ENCODE peak calls at places on chromosome 14, in ten cellular contexts. One of them, this sample, is unnamed.
A peak's percentile ranks its signal among the peaks of the same experiment; 100 is the strongest.

GRCh38 chr14:96683575-96684289 is 113.5 kb upstream of the VRK1 start:
- DNase-seq in sigmoid colon: no peak
- DNase-seq in RWPE2: no peak
- DNase-seq in HepG2: no peak
- DNase-seq in cardiac muscle cell: no peak
- DNase-seq in adipocyte: no peak
- DNase-seq in heart left ventricle: no peak
- DNase-seq in fibroblast of lung: no peak
- DNase-seq in neural progenitor cell: no peak
- DNase-seq in CD8-positive, alpha-beta T cell: no peak
- DNase-seq in this sample: no peak

GRCh38 chr14:67943947-67944346 is 124.4 kb downstream of the RAD51B start:
- DNase-seq in cardiac muscle cell: peak; percentile 87
- DNase-seq in heart left ventricle: peak; percentile 70
- DNase-seq in CD8-positive, alpha-beta T cell: peak; percentile 50
- DNase-seq in HepG2: peak; percentile 73
- DNase-seq in neural progenitor cell: peak; percentile 92
- DNase-seq in sigmoid colon: peak; percentile 94
- DNase-seq in adipocyte: peak; percentile 97
- DNase-seq in fibroblast of lung: peak; percentile 92
- DNase-seq in RWPE2: no peak
- DNase-seq in this sample: no peak

GRCh38 chr14:102540310-102541028 is 30.9 kb upstream of the ANKRD9 start:
- DNase-seq in neural progenitor cell: peak; percentile 23
- DNase-seq in HepG2: peak; percentile 80
- DNase-seq in adipocyte: no peak
- DNase-seq in RWPE2: no peak
- DNase-seq in CD8-positive, alpha-beta T cell: no peak
- DNase-seq in heart left ventricle: no peak
- DNase-seq in cardiac muscle cell: no peak
- DNase-seq in fibroblast of lung: peak; percentile 48
- DNase-seq in sigmoid colon: no peak
- DNase-seq in this sample: no peak

GRCh38 chr14:76942288-76942778 is 86.2 kb downstream of the IRF2BPL start:
- DNase-seq in sigmoid colon: no peak
- DNase-seq in heart left ventricle: no peak
- DNase-seq in cardiac muscle cell: no peak
- DNase-seq in neural progenitor cell: no peak
- DNase-seq in RWPE2: no peak
- DNase-seq in HepG2: no peak
- DNase-seq in adipocyte: no peak
- DNase-seq in CD8-positive, alpha-beta T cell: no peak
- DNase-seq in fibroblast of lung: no peak
- DNase-seq in this sample: no peak

GRCh38 chr14:102225386-102225785 is 79.6 kb downstream of the MOK start:
- DNase-seq in fibroblast of lung: no peak
- DNase-seq in heart left ventricle: no peak
- DNase-seq in neural progenitor cell: no peak
- DNase-seq in sigmoid colon: no peak
- DNase-seq in CD8-positive, alpha-beta T cell: no peak
- DNase-seq in RWPE2: no peak
- DNase-seq in cardiac muscle cell: no peak
- DNase-seq in HepG2: no peak
- DNase-seq in adipocyte: no peak
- DNase-seq in this sample: no peak

GRCh38 chr14:25308244-25308643 is 258.3 kb upstream of the STXBP6 start:
- DNase-seq in CD8-positive, alpha-beta T cell: no peak
- DNase-seq in adipocyte: no peak
- DNase-seq in neural progenitor cell: no peak
- DNase-seq in heart left ventricle: no peak
- DNase-seq in RWPE2: no peak
- DNase-seq in cardiac muscle cell: no peak
- DNase-seq in HepG2: peak; percentile 23
- DNase-seq in fibroblast of lung: no peak
- DNase-seq in sigmoid colon: no peak
- DNase-seq in this sample: no peak

GRCh38 chr14:79500489-79500888 is 710.8 kb downstream of the DIO2 start:
- DNase-seq in adipocyte: no peak
- DNase-seq in RWPE2: no peak
- DNase-seq in neural progenitor cell: no peak
- DNase-seq in HepG2: no peak
- DNase-seq in sigmoid colon: no peak
- DNase-seq in cardiac muscle cell: no peak
- DNase-seq in fibroblast of lung: no peak
- DNase-seq in CD8-positive, alpha-beta T cell: no peak
- DNase-seq in heart left ventricle: no peak
- DNase-seq in this sample: no peak

GRCh38 chr14:60803871-60804270 is 69.3 kb downstream of the MNAT1 start:
- DNase-seq in heart left ventricle: no peak
- DNase-seq in neural progenitor cell: no peak
- DNase-seq in CD8-positive, alpha-beta T cell: no peak
- DNase-seq in cardiac muscle cell: no peak
- DNase-seq in fibroblast of lung: no peak
- DNase-seq in HepG2: no peak
- DNase-seq in adipocyte: no peak
- DNase-seq in sigmoid colon: no peak
- DNase-seq in RWPE2: no peak
- DNase-seq in this sample: no peak

GRCh38 chr14:65880507-65880906 is 468.0 kb downstream of the FUT8 start:
- DNase-seq in cardiac muscle cell: no peak
- DNase-seq in HepG2: no peak
- DNase-seq in adipocyte: no peak
- DNase-seq in RWPE2: no peak
- DNase-seq in CD8-positive, alpha-beta T cell: no peak
- DNase-seq in heart left ventricle: no peak
- DNase-seq in neural progenitor cell: no peak
- DNase-seq in sigmoid colon: no peak
- DNase-seq in fibroblast of lung: no peak
- DNase-seq in this sample: no peak

GRCh38 chr14:24146978-24147760 is at the start of gene RNF31:
- DNase-seq in fibroblast of lung: peak; percentile 99
- DNase-seq in HepG2: peak; percentile 100
- DNase-seq in neural progenitor cell: peak; percentile 99
- DNase-seq in adipocyte: peak; percentile 99
- DNase-seq in CD8-positive, alpha-beta T cell: peak; percentile 97
- DNase-seq in cardiac muscle cell: peak; percentile 99
- DNase-seq in heart left ventricle: peak; percentile 99
- DNase-seq in sigmoid colon: peak; percentile 100
- DNase-seq in RWPE2: peak; percentile 100
- DNase-seq in this sample: peak; percentile 90

GRCh38 chr14:23172096-23172495 is 11.4 kb downstream of the SLC7A8 start:
- DNase-seq in HepG2: no peak
- DNase-seq in CD8-positive, alpha-beta T cell: no peak
- DNase-seq in sigmoid colon: no peak
- DNase-seq in heart left ventricle: no peak
- DNase-seq in adipocyte: no peak
- DNase-seq in RWPE2: no peak
- DNase-seq in neural progenitor cell: no peak
- DNase-seq in fibroblast of lung: no peak
- DNase-seq in cardiac muscle cell: no peak
- DNase-seq in this sample: no peak

GRCh38 chr14:77158175-77158908 is 16.8 kb upstream of the ZDHHC22 start:
- DNase-seq in HepG2: no peak
- DNase-seq in RWPE2: no peak
- DNase-seq in fibroblast of lung: peak; percentile 61
- DNase-seq in sigmoid colon: peak; percentile 76
- DNase-seq in cardiac muscle cell: peak; percentile 31
- DNase-seq in adipocyte: peak; percentile 85
- DNase-seq in CD8-positive, alpha-beta T cell: no peak
- DNase-seq in heart left ventricle: peak; percentile 67
- DNase-seq in neural progenitor cell: peak; percentile 87
- DNase-seq in this sample: no peak

GRCh38 chr14:75715926-75716780 is 55.1 kb downstream of the TTLL5 start:
- DNase-seq in RWPE2: no peak
- DNase-seq in adipocyte: peak; percentile 62
- DNase-seq in fibroblast of lung: peak; percentile 88
- DNase-seq in heart left ventricle: no peak
- DNase-seq in CD8-positive, alpha-beta T cell: no peak
- DNase-seq in neural progenitor cell: no peak
- DNase-seq in cardiac muscle cell: no peak
- DNase-seq in HepG2: no peak
- DNase-seq in sigmoid colon: no peak
- DNase-seq in this sample: no peak

GRCh38 chr14:64812412-64812811 is 67.3 kb downstream of the SPTB start:
- DNase-seq in fibroblast of lung: no peak
- DNase-seq in RWPE2: no peak
- DNase-seq in heart left ventricle: no peak
- DNase-seq in CD8-positive, alpha-beta T cell: peak; percentile 31
- DNase-seq in cardiac muscle cell: peak; percentile 20
- DNase-seq in sigmoid colon: no peak
- DNase-seq in HepG2: no peak
- DNase-seq in adipocyte: no peak
- DNase-seq in neural progenitor cell: peak; percentile 43
- DNase-seq in this sample: no peak

GRCh38 chr14:100340454-100340813 is 17.3 kb downstream of the SLC25A47 start:
- DNase-seq in RWPE2: peak; percentile 32
- DNase-seq in adipocyte: no peak
- DNase-seq in neural progenitor cell: no peak
- DNase-seq in fibroblast of lung: no peak
- DNase-seq in HepG2: no peak
- DNase-seq in sigmoid colon: no peak
- DNase-seq in cardiac muscle cell: no peak
- DNase-seq in heart left ventricle: no peak
- DNase-seq in CD8-positive, alpha-beta T cell: no peak
- DNase-seq in this sample: no peak

GRCh38 chr14:45699451-45699850 is 446.4 kb upstream of the MIS18BP1 start:
- DNase-seq in RWPE2: no peak
- DNase-seq in sigmoid colon: no peak
- DNase-seq in CD8-positive, alpha-beta T cell: no peak
- DNase-seq in HepG2: no peak
- DNase-seq in heart left ventricle: no peak
- DNase-seq in neural progenitor cell: no peak
- DNase-seq in fibroblast of lung: no peak
- DNase-seq in adipocyte: no peak
- DNase-seq in cardiac muscle cell: peak; percentile 5
- DNase-seq in this sample: no peak

GRCh38 chr14:69882086-69882864 is 3.1 kb downstream of the SMOC1 start:
- DNase-seq in HepG2: no peak
- DNase-seq in cardiac muscle cell: no peak
- DNase-seq in fibroblast of lung: no peak
- DNase-seq in RWPE2: no peak
- DNase-seq in adipocyte: no peak
- DNase-seq in heart left ventricle: no peak
- DNase-seq in neural progenitor cell: peak; percentile 87
- DNase-seq in sigmoid colon: no peak
- DNase-seq in CD8-positive, alpha-beta T cell: no peak
- DNase-seq in this sample: no peak
- H3K4me3 ChIP-seq in HepG2: peak overlapping the region; percentile 5
- H3K4me3 ChIP-seq in cardiac muscle cell: no peak overlapping the region
- H3K4me3 ChIP-seq in fibroblast of lung: no peak overlapping the region
- H3K4me3 ChIP-seq in RWPE2: no peak overlapping the region
- H3K4me3 ChIP-seq in adipocyte: peak overlapping the region; percentile 89
- H3K4me3 ChIP-seq in heart left ventricle: no peak overlapping the region
- H3K4me3 ChIP-seq in neural progenitor cell: peak overlapping the region; percentile 94
- H3K4me3 ChIP-seq in sigmoid colon: no peak overlapping the region
- H3K4me3 ChIP-seq in CD8-positive, alpha-beta T cell: no peak overlapping the region
- H3K4me3 ChIP-seq in this sample: no peak overlapping the region

GRCh38 chr14:56501909-56502530 is 77.6 kb upstream of the TMEM260 start:
- DNase-seq in RWPE2: no peak
- DNase-seq in sigmoid colon: no peak
- DNase-seq in fibroblast of lung: no peak
- DNase-seq in neural progenitor cell: peak; percentile 73
- DNase-seq in HepG2: no peak
- DNase-seq in CD8-positive, alpha-beta T cell: no peak
- DNase-seq in heart left ventricle: no peak
- DNase-seq in adipocyte: no peak
- DNase-seq in cardiac muscle cell: no peak
- DNase-seq in this sample: no peak
- H3K36me3 ChIP-seq in RWPE2: no peaks in the 10 kb centered on the region
- H3K36me3 ChIP-seq in sigmoid colon: no peaks in the 10 kb centered on the region
- H3K36me3 ChIP-seq in fibroblast of lung: no peaks in the 10 kb centered on the region
- H3K36me3 ChIP-seq in neural progenitor cell: peaks cover 2% of the 10 kb centered on the region
- H3K36me3 ChIP-seq in HepG2: no peaks in the 10 kb centered on the region
- H3K36me3 ChIP-seq in CD8-positive, alpha-beta T cell: no peaks in the 10 kb centered on the region
- H3K36me3 ChIP-seq in heart left ventricle: no peaks in the 10 kb centered on the region
- H3K36me3 ChIP-seq in adipocyte: no peaks in the 10 kb centered on the region
- H3K36me3 ChIP-seq in cardiac muscle cell: no peaks in the 10 kb centered on the region
- H3K36me3 ChIP-seq in this sample: no peaks in the 10 kb centered on the region

DNA sequence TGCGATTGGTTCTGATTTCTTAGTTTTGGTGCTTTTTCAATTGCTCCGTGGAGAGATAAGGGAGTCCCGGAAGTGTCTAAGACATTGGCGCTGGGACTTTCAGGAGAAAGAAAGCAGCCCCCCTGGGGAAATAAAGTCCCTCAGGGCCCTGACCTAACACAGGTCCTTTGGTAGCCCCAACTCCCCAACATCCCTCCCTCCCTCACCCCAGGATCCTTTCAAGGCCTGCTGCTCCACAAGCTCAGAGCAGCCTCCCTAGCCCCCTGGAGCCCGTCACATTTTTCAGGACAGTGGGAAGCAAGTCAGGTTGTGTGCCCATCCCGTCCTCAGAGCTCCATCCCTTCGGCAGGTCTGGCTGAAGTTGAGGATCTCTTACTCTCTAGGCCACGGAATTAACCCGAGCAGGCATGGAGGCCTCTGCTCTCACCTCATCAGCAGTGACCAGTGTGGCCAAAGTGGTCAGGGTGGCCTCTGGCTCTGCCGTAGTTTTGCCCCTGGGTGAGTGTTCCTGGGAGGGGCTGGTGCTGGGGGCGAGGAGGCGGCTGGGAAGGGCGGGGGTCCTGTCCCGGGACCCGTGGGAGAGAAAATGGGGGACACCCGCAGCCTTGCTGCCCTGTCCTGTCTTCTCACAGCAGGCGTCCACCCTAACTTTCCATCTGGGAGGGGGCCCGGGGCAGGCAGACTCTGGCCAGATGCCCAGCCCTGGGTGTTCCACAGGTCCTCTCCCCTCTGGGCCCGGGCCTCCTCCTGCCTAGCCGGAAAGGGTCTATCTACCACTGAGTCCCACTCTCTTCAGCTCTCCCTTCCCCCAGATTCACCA is 950 bp downstream of the IFI27 start:
- DNase-seq in HepG2: no peak
- DNase-seq in sigmoid colon: peak; percentile 56
- DNase-seq in CD8-positive, alpha-beta T cell: no peak
- DNase-seq in neural progenitor cell: no peak
- DNase-seq in fibroblast of lung: no peak
- DNase-seq in cardiac muscle cell: no peak
- DNase-seq in RWPE2: no peak
- DNase-seq in heart left ventricle: no peak
- DNase-seq in adipocyte: no peak
- DNase-seq in this sample: no peak
- H3K4me3 ChIP-seq in HepG2: no peak overlapping the region
- H3K4me3 ChIP-seq in sigmoid colon: no peak overlapping the region
- H3K4me3 ChIP-seq in CD8-positive, alpha-beta T cell: no peak overlapping the region
- H3K4me3 ChIP-seq in neural progenitor cell: no peak overlapping the region
- H3K4me3 ChIP-seq in fibroblast of lung: no peak overlapping the region
- H3K4me3 ChIP-seq in cardiac muscle cell: no peak overlapping the region
- H3K4me3 ChIP-seq in RWPE2: peak overlapping the region; percentile 26
- H3K4me3 ChIP-seq in heart left ventricle: peak overlapping the region; percentile 58
- H3K4me3 ChIP-seq in adipocyte: peak overlapping the region; percentile 57
- H3K4me3 ChIP-seq in this sample: peak overlapping the region; percentile 60

DNA sequence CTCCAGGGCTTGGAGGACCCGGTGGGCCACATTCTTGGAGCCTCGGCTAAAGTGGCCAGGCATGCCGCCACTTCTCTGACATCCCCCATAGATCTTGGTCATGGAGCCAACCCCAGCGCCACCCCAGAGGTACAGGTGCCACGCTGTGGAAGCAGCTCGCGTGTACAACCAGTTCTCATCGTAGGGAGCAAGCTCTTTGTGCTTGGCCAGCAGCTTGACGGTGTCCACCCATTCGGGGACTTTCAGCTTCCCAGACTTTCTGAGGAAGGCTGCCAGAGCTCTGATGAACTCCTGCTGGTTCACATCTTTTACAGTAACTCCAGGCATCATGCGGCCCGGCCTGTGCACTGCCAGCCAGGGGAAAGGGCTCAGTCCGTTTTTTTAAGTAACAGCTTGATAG is 29.3 kb upstream of the EAPP start:
- DNase-seq in CD8-positive, alpha-beta T cell: no peak
- DNase-seq in neural progenitor cell: no peak
- DNase-seq in HepG2: no peak
- DNase-seq in fibroblast of lung: peak; percentile 10
- DNase-seq in cardiac muscle cell: no peak
- DNase-seq in RWPE2: peak; percentile 45
- DNase-seq in adipocyte: no peak
- DNase-seq in heart left ventricle: no peak
- DNase-seq in sigmoid colon: peak; percentile 64
- DNase-seq in this sample: no peak
- H3K36me3 ChIP-seq in CD8-positive, alpha-beta T cell: peaks cover 15% of the 10 kb centered on the region
- H3K36me3 ChIP-seq in neural progenitor cell: peaks cover 11% of the 10 kb centered on the region
- H3K36me3 ChIP-seq in HepG2: peaks cover 47% of the 10 kb centered on the region
- H3K36me3 ChIP-seq in fibroblast of lung: peaks cover 6% of the 10 kb centered on the region
- H3K36me3 ChIP-seq in cardiac muscle cell: peaks cover 40% of the 10 kb centered on the region
- H3K36me3 ChIP-seq in RWPE2: peaks cover 97% of the 10 kb centered on the region
- H3K36me3 ChIP-seq in adipocyte: peaks cover 66% of the 10 kb centered on the region
- H3K36me3 ChIP-seq in heart left ventricle: peaks cover 100% of the 10 kb centered on the region
- H3K36me3 ChIP-seq in sigmoid colon: peaks cover 76% of the 10 kb centered on the region
- H3K36me3 ChIP-seq in this sample: peaks cover 10% of the 10 kb centered on the region

This sample was measured in keratinocyte.